ENCODE peak calls at places on chromosomes 5 and 9, in six cellular contexts. One of them, this sample, is unnamed.

GRCh38 chr9:132460240-132460639 is 50.2 kb downstream of the CFAP77 start:
- DNase-seq in CD4-positive, alpha-beta T cell: no peak
- DNase-seq in lower lobe of right lung: no peak
- DNase-seq in HCT116: no peak
- DNase-seq in astrocyte: no peak
- DNase-seq in GM13976: no peak
- DNase-seq in this sample: no peak

GRCh38 chr5:41869150-41869738 is 981 bp downstream of the OXCT1 start:
- DNase-seq in astrocyte: peak; percentile 35
- DNase-seq in lower lobe of right lung: peak; percentile 46
- DNase-seq in GM13976: no peak
- DNase-seq in HCT116: no peak
- DNase-seq in CD4-positive, alpha-beta T cell: no peak
- DNase-seq in this sample: peak; percentile 21

GRCh38 chr5:149210968-149211495 is 60.6 kb upstream of the AFAP1L1 start:
- DNase-seq in astrocyte: peak; percentile 32
- DNase-seq in CD4-positive, alpha-beta T cell: no peak
- DNase-seq in HCT116: no peak
- DNase-seq in GM13976: no peak
- DNase-seq in lower lobe of right lung: no peak
- DNase-seq in this sample: no peak

GRCh38 chr5:139664727-139665351 is 16.7 kb downstream of the CXXC5 start:
- DNase-seq in HCT116: no peak
- DNase-seq in CD4-positive, alpha-beta T cell: no peak
- DNase-seq in astrocyte: no peak
- DNase-seq in GM13976: no peak
- DNase-seq in lower lobe of right lung: no peak
- DNase-seq in this sample: no peak

GRCh38 chr5:153209687-153210086 is 280.8 kb upstream of the GRIA1 start:
- DNase-seq in CD4-positive, alpha-beta T cell: no peak
- DNase-seq in astrocyte: no peak
- DNase-seq in HCT116: no peak
- DNase-seq in GM13976: no peak
- DNase-seq in lower lobe of right lung: no peak
- DNase-seq in this sample: no peak

GRCh38 chr9:9100070-9100469 is 1300.5 kb upstream of the DMAC1 start:
- DNase-seq in CD4-positive, alpha-beta T cell: no peak
- DNase-seq in astrocyte: no peak
- DNase-seq in GM13976: no peak
- DNase-seq in lower lobe of right lung: no peak
- DNase-seq in HCT116: no peak
- DNase-seq in this sample: no peak

GRCh38 chr5:89265511-89266169 is 382.7 kb upstream of the MEF2C start:
- DNase-seq in astrocyte: peak; percentile 91
- DNase-seq in CD4-positive, alpha-beta T cell: no peak
- DNase-seq in GM13976: no peak
- DNase-seq in HCT116: no peak
- DNase-seq in lower lobe of right lung: no peak
- DNase-seq in this sample: no peak

GRCh38 chr5:145681686-145682085 is 153.5 kb downstream of the PRELID2 start:
- DNase-seq in HCT116: peak; percentile 75
- DNase-seq in CD4-positive, alpha-beta T cell: no peak
- DNase-seq in lower lobe of right lung: no peak
- DNase-seq in GM13976: peak; percentile 31
- DNase-seq in astrocyte: peak; percentile 57
- DNase-seq in this sample: peak; percentile 49

GRCh38 chr5:36398137-36398536 is 96.4 kb upstream of the RANBP3L start:
- DNase-seq in GM13976: no peak
- DNase-seq in CD4-positive, alpha-beta T cell: no peak
- DNase-seq in HCT116: peak; percentile 28
- DNase-seq in lower lobe of right lung: no peak
- DNase-seq in astrocyte: peak; percentile 60
- DNase-seq in this sample: no peak

GRCh38 chr5:98397081-98397480 is 376.4 kb upstream of the RGMB start:
- DNase-seq in astrocyte: peak; percentile 71
- DNase-seq in GM13976: no peak
- DNase-seq in lower lobe of right lung: no peak
- DNase-seq in CD4-positive, alpha-beta T cell: no peak
- DNase-seq in HCT116: no peak
- DNase-seq in this sample: no peak

GRCh38 chr9:127463891-127464290 is 12.6 kb downstream of the LRSAM1 start:
- DNase-seq in GM13976: no peak
- DNase-seq in HCT116: no peak
- DNase-seq in lower lobe of right lung: no peak
- DNase-seq in astrocyte: peak; percentile 71
- DNase-seq in CD4-positive, alpha-beta T cell: no peak
- DNase-seq in this sample: no peak

GRCh38 chr9:90095682-90096081 is 490.9 kb downstream of the GADD45G start:
- DNase-seq in GM13976: no peak
- DNase-seq in CD4-positive, alpha-beta T cell: no peak
- DNase-seq in astrocyte: no peak
- DNase-seq in HCT116: no peak
- DNase-seq in lower lobe of right lung: no peak
- DNase-seq in this sample: no peak

GRCh38 chr9:138066049-138066448 is 188.5 kb downstream of the CACNA1B start:
- DNase-seq in GM13976: no peak
- DNase-seq in HCT116: no peak
- DNase-seq in astrocyte: no peak
- DNase-seq in CD4-positive, alpha-beta T cell: no peak
- DNase-seq in lower lobe of right lung: no peak
- DNase-seq in this sample: no peak

GRCh38 chr5:141100243-141100805 is at the start of gene PCDHB3:
- DNase-seq in HCT116: peak; percentile 16
- DNase-seq in GM13976: no peak
- DNase-seq in CD4-positive, alpha-beta T cell: no peak
- DNase-seq in lower lobe of right lung: peak; percentile 45
- DNase-seq in astrocyte: peak; percentile 3
- DNase-seq in this sample: no peak

GRCh38 chr9:72871685-72872084 is 81.2 kb downstream of the ALDH1A1 start:
- DNase-seq in lower lobe of right lung: no peak
- DNase-seq in CD4-positive, alpha-beta T cell: no peak
- DNase-seq in HCT116: peak; percentile 26
- DNase-seq in astrocyte: no peak
- DNase-seq in GM13976: no peak
- DNase-seq in this sample: no peak

GRCh38 chr5:173420108-173420507 is 91.9 kb upstream of the STC2 start:
- DNase-seq in CD4-positive, alpha-beta T cell: no peak
- DNase-seq in astrocyte: peak; percentile 28
- DNase-seq in GM13976: no peak
- DNase-seq in HCT116: no peak
- DNase-seq in lower lobe of right lung: no peak
- DNase-seq in this sample: no peak

GRCh38 chr9:129858167-129858962 is 23.1 kb downstream of the USP20 start:
- DNase-seq in HCT116: no peak
- DNase-seq in GM13976: no peak
- DNase-seq in CD4-positive, alpha-beta T cell: no peak
- DNase-seq in astrocyte: no peak
- DNase-seq in lower lobe of right lung: no peak
- DNase-seq in this sample: no peak

GRCh38 chr5:172499287-172499686 is 45.0 kb upstream of the SH3PXD2B start:
- DNase-seq in astrocyte: no peak
- DNase-seq in CD4-positive, alpha-beta T cell: no peak
- DNase-seq in HCT116: no peak
- DNase-seq in GM13976: no peak
- DNase-seq in lower lobe of right lung: no peak
- DNase-seq in this sample: peak; percentile 2

GRCh38 chr5:14399054-14399657 is 182.4 kb upstream of the OTULINL start:
- DNase-seq in CD4-positive, alpha-beta T cell: no peak
- DNase-seq in GM13976: peak; percentile 53
- DNase-seq in astrocyte: peak; percentile 54
- DNase-seq in HCT116: peak; percentile 21
- DNase-seq in lower lobe of right lung: no peak
- DNase-seq in this sample: peak; percentile 42

GRCh38 chr5:156199045-156199444 is 127.9 kb upstream of the SGCD start:
- DNase-seq in CD4-positive, alpha-beta T cell: no peak
- DNase-seq in lower lobe of right lung: no peak
- DNase-seq in GM13976: no peak
- DNase-seq in HCT116: no peak
- DNase-seq in astrocyte: no peak
- DNase-seq in this sample: no peak

GRCh38 chr5:156201793-156202388 is 125.1 kb upstream of the SGCD start:
- DNase-seq in HCT116: no peak
- DNase-seq in CD4-positive, alpha-beta T cell: no peak
- DNase-seq in astrocyte: peak; percentile 73
- DNase-seq in GM13976: no peak
- DNase-seq in lower lobe of right lung: no peak
- DNase-seq in this sample: no peak

DNA sequence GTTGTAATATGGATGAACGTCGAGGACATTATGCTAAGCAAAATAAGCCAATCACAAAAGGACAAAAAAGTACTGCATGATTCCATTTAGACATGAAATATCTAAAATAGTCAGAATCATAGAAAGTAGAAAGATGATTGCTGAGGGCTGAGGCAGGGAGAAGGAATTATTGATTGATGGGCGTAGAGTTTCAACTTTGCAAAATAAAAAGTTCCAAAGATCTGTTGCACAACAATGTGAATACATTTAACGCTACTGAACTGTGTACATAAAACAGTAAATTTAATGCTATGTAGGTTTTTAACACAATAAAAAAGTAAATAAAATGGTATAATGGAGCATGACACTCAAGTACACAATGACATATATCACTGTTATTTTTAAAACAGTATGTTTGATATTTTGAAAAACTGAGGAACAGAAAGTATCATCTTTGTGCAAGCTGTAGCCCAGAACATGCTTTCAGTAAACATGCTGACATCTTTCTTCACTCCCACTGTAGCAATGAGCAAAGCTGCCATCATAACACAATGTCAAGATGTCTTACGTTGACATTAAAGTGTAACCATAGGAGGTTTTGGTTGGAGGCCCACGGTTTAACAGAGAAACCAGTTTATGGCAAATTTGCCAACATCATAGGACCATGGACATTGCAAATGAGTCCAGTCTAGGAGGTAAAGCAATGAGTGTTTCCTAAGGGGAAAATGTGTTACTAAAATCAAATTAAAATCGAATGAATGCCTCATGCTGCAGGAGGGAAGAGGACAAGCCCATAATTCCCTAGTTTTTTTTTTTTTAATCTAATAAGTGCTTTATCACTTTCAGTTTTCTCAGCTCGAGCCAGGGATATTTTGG is 125.8 kb upstream of the SGCD start:
- DNase-seq in astrocyte: no peak
- DNase-seq in HCT116: no peak
- DNase-seq in GM13976: no peak
- DNase-seq in lower lobe of right lung: no peak
- DNase-seq in CD4-positive, alpha-beta T cell: no peak
- DNase-seq in this sample: no peak
- TF ChIP-seq CTCF in astrocyte: no peak
- TF ChIP-seq CTCF in HCT116: no peak
- TF ChIP-seq CTCF in GM13976: no peak
- TF ChIP-seq CTCF in lower lobe of right lung: no peak
- TF ChIP-seq CTCF in CD4-positive, alpha-beta T cell: no peak
- TF ChIP-seq CTCF in this sample: no peak

DNA sequence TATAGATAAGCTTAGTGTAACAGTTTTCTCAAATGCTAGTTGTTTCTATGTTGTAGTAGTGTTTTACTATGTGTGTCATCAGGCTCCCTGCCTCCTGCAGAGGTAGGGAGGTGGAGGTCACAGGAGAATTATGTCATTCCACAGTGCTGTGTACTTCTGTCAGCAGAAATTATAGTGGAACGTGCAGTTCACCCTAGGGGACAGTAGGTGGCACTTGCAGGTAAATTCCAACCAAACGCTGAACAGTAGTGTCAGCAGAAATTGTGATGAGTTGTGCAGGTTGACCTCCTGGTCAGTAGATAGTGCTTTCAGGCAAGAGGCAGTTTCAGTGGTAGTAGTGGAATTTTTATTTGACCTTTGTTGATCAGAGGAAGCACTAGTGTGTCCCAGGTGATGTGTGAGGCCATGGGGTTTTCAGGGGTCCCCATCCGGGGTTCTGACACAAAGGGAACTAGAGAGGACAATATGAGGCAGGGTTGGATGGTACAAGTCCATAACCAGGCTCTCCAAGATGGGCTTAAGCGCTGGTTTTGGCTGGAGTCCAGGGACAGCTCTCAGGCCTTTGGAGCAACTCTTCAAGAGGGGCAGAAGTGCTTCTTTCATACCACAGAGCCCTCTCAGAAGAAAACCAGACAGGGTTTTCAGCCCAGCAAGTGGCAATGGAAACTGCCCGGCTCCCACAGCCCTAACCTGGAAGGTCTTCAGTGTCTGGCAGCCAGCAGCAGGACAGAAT is 402.9 kb downstream of the CYLC2 start:
- DNase-seq in astrocyte: peak; percentile 10
- DNase-seq in GM13976: peak; percentile 29
- DNase-seq in HCT116: peak; percentile 7
- DNase-seq in lower lobe of right lung: no peak
- DNase-seq in CD4-positive, alpha-beta T cell: no peak
- DNase-seq in this sample: peak; percentile 26
- TF ChIP-seq CTCF in astrocyte: peak; percentile 63
- TF ChIP-seq CTCF in GM13976: peak; percentile 77
- TF ChIP-seq CTCF in HCT116: peak; percentile 50
- TF ChIP-seq CTCF in lower lobe of right lung: peak; percentile 62
- TF ChIP-seq CTCF in CD4-positive, alpha-beta T cell: peak; percentile 37
- TF ChIP-seq CTCF in this sample: peak; percentile 60

DNA sequence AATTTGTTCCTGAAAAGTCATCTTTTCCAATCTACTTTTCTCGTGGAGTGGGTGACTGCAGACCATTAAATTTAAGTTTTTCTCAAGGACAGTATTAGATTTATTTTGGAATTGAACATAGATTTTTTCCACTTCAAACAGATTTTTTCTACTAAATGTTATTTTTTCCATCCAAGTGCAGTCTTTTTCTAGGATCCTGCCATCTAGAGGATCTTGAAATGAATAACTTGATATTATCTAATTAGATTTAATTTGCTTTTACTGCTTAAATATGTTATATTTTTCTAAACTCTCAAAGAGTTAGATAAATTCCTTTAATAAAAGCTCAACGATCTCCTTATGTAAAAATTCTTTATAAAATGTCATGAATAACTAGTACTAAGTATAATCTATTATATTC is 136.9 kb upstream of the PRR16 start:
- DNase-seq in CD4-positive, alpha-beta T cell: no peak
- DNase-seq in GM13976: no peak
- DNase-seq in astrocyte: no peak
- DNase-seq in HCT116: no peak
- DNase-seq in lower lobe of right lung: no peak
- DNase-seq in this sample: no peak
- TF ChIP-seq CTCF in CD4-positive, alpha-beta T cell: no peak
- TF ChIP-seq CTCF in GM13976: no peak
- TF ChIP-seq CTCF in astrocyte: no peak
- TF ChIP-seq CTCF in HCT116: no peak
- TF ChIP-seq CTCF in lower lobe of right lung: no peak
- TF ChIP-seq CTCF in this sample: no peak

DNA sequence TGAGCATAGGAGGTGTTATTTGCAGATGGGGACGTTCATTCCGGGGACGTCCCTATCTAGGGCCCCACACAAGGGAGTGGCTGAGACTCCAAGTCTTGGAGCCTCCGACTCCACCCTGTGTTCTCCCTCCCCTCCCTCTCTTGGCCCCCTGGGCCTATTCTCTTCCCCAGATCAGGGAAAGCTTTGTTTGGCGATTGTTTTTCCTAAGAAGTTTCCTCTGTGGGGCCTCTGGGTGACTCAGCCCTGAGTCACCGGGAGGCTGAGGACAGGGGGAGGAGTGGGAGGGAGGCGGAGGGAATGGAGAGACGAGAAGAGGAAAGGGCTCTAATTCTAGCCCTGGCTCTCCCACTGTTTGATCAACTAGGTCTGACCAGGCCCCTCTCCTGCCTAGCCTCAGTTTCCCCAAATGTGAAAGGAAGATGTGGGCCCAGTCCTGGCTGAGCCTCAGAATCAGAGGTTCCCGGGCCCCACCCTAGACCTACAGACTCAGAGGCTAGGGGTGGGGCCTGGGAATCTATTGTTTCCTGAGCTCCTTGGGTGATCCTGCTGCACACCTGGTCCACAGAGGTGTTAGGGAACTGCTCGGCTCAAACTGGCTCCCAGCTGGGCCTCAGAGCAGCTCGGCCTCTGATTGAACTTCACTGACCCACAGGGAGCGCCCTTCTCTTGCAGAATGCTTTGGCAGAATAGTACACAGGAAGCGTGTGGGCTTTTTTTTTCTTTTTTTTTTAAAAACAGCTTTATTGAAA is 19.2 kb downstream of the GSN start:
- DNase-seq in astrocyte: peak; percentile 89
- DNase-seq in GM13976: no peak
- DNase-seq in lower lobe of right lung: peak; percentile 78
- DNase-seq in HCT116: peak; percentile 98
- DNase-seq in CD4-positive, alpha-beta T cell: no peak
- DNase-seq in this sample: no peak
- TF ChIP-seq CTCF in astrocyte: no peak
- TF ChIP-seq CTCF in GM13976: no peak
- TF ChIP-seq CTCF in lower lobe of right lung: peak; percentile 34
- TF ChIP-seq CTCF in HCT116: peak; percentile 39
- TF ChIP-seq CTCF in CD4-positive, alpha-beta T cell: no peak
- TF ChIP-seq CTCF in this sample: no peak

This sample was measured in GM20000.